ENCODE peak calls at places on chromosomes 6 and 20, in five cellular contexts. H is heart right ventricle; M is fibroblast of lung; Z is CD4-positive, CD25-positive, alpha-beta regulatory T cell; Q is colonic mucosa. T is an unnamed sample. For H3K27me3 and H3K36me3, the result is how much of the 10 kb centered on the place peaks cover.

GRCh38 chr20:24452498-24453133 is 16.8 kb upstream of the SYNDIG1 start:
- DNase-seq in H (no peak), Q (no peak), Z (no peak), M (no peak), T (no peak)

GRCh38 chr20:64238851-64239387 is 16.6 kb upstream of the PCMTD2 start:
- DNase-seq in M (no peak), H (no peak), Z (no peak), Q (no peak), T (no peak)

GRCh38 chr6:106527979-106528378 is 101.3 kb downstream of the RTN4IP1 start:
- DNase-seq in H (no peak), Z (no peak), M (peak), Q (no peak), T (peak)

GRCh38 chr6:121614115-121614514 is 178.7 kb downstream of the GJA1 start:
- DNase-seq in H (no peak), Z (no peak), M (peak), Q (no peak), T (no peak)

GRCh38 chr6:106377061-106377540 is 16.6 kb downstream of the CRYBG1 start:
- DNase-seq in H (no peak), Z (no peak), M (peak), Q (no peak), T (peak)

GRCh38 chr6:168962886-168963285 is 290.8 kb downstream of the THBS2 start:
- DNase-seq in Q (no peak), M (no peak), Z (no peak), H (peak), T (peak)

GRCh38 chr6:170049641-170050491 is 241.0 kb downstream of the DLL1 start:
- DNase-seq in Z (no peak), M (peak), H (peak), Q (peak), T (peak)

GRCh38 chr6:155765275-155766194 is 309.9 kb upstream of the NOX3 start:
- DNase-seq in M (peak), Q (no peak), H (no peak), Z (no peak), T (no peak)

GRCh38 chr6:16179970-16180431 is 51.1 kb downstream of the MYLIP start:
- DNase-seq in H (no peak), Z (peak), Q (no peak), M (no peak), T (no peak)

GRCh38 chr6:11288065-11288464 is 55.6 kb upstream of the NEDD9 start:
- DNase-seq in Q (peak), M (no peak), Z (no peak), H (no peak), T (no peak)

GRCh38 chr20:6121504-6121903 is 1.3 kb downstream of the FERMT1 start:
- DNase-seq in Z (no peak), M (no peak), Q (no peak), H (no peak), T (no peak)

GRCh38 chr20:59153832-59154231 is 9.8 kb upstream of the ZNF831 start:
- DNase-seq in Q (no peak), H (no peak), Z (no peak), M (no peak), T (no peak)

GRCh38 chr20:61045091-61045490 is 207.0 kb upstream of the CDH4 start:
- DNase-seq in M (no peak), Z (no peak), Q (no peak), H (no peak), T (no peak)

GRCh38 chr20:53737404-53738038 is 143.9 kb upstream of the ZNF217 start:
- DNase-seq in H (no peak), Z (no peak), M (no peak), Q (no peak), T (no peak)
- H3K4me3 ChIP-seq in H (no peak), Z (no peak), M (no peak), Q (no peak), T (no peak)

GRCh38 chr6:111770263-111771083 is 102.8 kb downstream of the FYN start:
- DNase-seq in H (no peak), Q (no peak), M (no peak), Z (no peak), T (no peak)
- H3K27me3 ChIP-seq in H (under half), Q (under half), M (under half), Z (under half), T (under half)

GRCh38 chr20:37807491-37807890 is 95.4 kb upstream of the VSTM2L start:
- DNase-seq in Z (no peak), Q (no peak), M (no peak), H (no peak), T (no peak)
- H3K36me3 ChIP-seq in Z (half or more), Q (under half), M (under half), H (under half), T (under half)

GRCh38 chr20:41361757-41362747 is 4.6 kb downstream of the EMILIN3 start:
- DNase-seq in H (no peak), Q (no peak), M (no peak), Z (no peak), T (no peak)

GRCh38 chr20:41362748-41363140 is 3.9 kb downstream of the EMILIN3 start:
- DNase-seq in Q (no peak), M (no peak), Z (no peak), H (no peak), T (no peak)

GRCh38 chr20:41364967-41365765 is 1.5 kb downstream of the EMILIN3 start:
- DNase-seq in Z (no peak), M (no peak), Q (no peak), H (no peak), T (no peak)

GRCh38 chr20:41364236-41364855 is 2.3 kb downstream of the EMILIN3 start:
- DNase-seq in Z (no peak), H (no peak), M (no peak), Q (no peak), T (no peak)

GRCh38 chr20:41363601-41364000 is 3.0 kb downstream of the EMILIN3 start:
- DNase-seq in Z (no peak), H (no peak), M (no peak), Q (no peak), T (no peak)
- H3K4me3 ChIP-seq in Z (no peak), H (no peak), M (no peak), Q (no peak), T (no peak)

DNA sequence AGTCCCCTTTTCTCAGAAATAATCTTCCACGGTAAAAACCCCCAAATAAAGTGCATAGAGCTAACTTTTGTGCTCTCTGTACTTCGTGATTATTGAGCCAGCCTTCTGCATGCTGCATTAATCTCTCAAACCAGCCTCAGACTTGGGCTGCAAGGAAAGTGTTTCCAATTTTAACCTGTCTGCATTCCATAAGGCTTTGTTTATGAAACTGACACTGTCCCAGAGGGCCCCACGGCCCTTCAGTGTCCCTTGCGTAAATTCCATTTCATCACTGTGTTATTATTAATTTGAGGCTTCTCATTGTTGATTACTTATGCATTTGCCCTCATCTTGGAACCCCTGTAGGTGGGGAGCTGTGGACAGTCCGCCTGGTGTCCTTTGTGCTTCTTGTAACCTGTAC is 15.6 kb upstream of the SNRPB2 start:
- DNase-seq in M (no peak), H (no peak), Z (no peak), Q (no peak), T (no peak)
- H3K27me3 ChIP-seq in M (under half), H (under half), Z (under half), Q (under half), T (under half)

GRCh38 chr6:56624728-56625069 is 18.0 kb downstream of the DST start:
- DNase-seq in M (no peak), Z (no peak), Q (no peak), H (no peak), T (no peak)
- H3K36me3 ChIP-seq in M (under half), Z (under half), Q (under half), H (under half), T (under half)

GRCh38 chr20:62644802-62645496 is 2.6 kb downstream of the SLCO4A1 start:
- DNase-seq in Q (peak), M (no peak), Z (peak), H (no peak), T (no peak)

GRCh38 chr20:62642666-62643520 is 590 bp downstream of the SLCO4A1 start:
- DNase-seq in H (no peak), M (peak), Q (peak), Z (peak), T (peak)

GRCh38 chr20:62644044-62644795 is 1.9 kb downstream of the SLCO4A1 start:
- DNase-seq in M (no peak), Z (no peak), H (no peak), Q (peak), T (no peak)

GRCh38 chr20:62641749-62642665 is at the start of gene SLCO4A1:
- DNase-seq in M (peak), Q (peak), H (peak), Z (peak), T (peak)

DNA sequence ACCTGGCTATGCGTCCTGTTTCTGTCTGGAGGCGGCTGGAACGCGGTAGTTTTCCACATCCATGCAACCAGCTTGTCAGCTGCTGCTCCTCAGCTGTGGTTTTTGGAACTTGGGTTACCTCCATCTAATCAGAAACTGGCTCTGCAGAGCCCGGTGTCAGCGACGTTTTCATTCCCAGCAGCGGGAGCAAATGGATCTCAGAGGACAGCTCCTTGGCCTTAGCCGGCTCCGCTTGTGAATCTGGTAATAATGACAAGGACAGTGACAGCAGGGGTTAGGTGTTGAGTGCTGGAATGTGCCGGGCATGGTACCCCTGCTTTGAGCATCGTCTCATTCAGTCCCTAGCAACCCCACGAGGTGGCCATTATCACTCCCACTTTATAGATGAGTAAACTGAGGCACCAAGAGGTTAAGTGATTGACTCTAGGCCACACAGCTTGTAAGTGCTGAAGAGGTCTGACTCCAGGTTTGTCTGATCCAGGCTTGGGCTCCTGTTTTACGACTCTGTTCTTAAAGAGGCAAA is 1.3 kb downstream of the SLCO4A1 start:
- DNase-seq in H (no peak), Z (no peak), Q (no peak), M (no peak), T (no peak)
- H3K4me3 ChIP-seq in H (peak), Z (peak), Q (peak), M (no peak), T (peak)

GRCh38 chr6:85449818-85450577 is at the start of gene NT5E:
- DNase-seq in Q (peak), Z (peak), M (peak), H (peak), T (peak)
- H3K27me3 ChIP-seq in Q (under half), Z (under half), M (under half), H (under half), T (under half)

DNA sequence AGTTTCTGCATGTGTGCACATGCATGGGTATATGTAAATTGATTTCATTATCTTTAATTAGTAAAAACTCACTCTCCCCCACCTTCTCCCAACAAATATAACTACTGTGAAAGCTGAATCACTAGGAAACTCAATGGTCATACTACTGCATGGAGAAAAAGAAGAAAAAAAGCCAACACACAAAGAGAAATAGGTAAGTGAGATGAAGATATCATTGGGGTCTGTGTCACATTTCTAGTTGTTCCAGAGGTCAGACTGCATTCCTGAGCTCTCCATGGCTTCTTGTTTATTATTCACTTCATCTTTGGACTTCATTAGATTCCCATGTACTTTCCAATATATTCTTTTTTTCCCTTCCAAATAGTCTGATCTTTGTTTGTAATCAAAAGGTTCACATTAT is 98.2 kb downstream of the PTPRK start:
- DNase-seq in Q (no peak), Z (no peak), H (no peak), M (no peak), T (no peak)
- H3K36me3 ChIP-seq in Q (under half), Z (under half), H (under half), M (under half), T (under half)